ENCODE peak calls at places on chromosomes 11 and 22, in eight cellular contexts. Z is EH; I is HFFc6; H is activated CD4-positive, alpha-beta T cell treated with anti-CD3 and anti-CD28 coated beads for 24 hours; R is GM19239; K is T-cell; G is amniotic epithelial cell; V is LHCN-M2. B is an unnamed sample.

GRCh38 chr11:45662665-45663485 is 2.5 kb downstream of the CHST1 start:
- DNase-seq in V (peak), I (peak), G (peak), R (no peak), K (no peak), H (no peak), Z (peak), B (peak)

GRCh38 chr11:115170133-115170815 is 333.9 kb downstream of the CADM1 start:
- DNase-seq in G (peak), R (peak), V (peak), K (no peak), H (peak), I (peak), Z (peak), B (peak)

GRCh38 chr11:57515332-57516060 is at the start of gene SLC43A1:
- DNase-seq in Z (peak), V (peak), R (peak), G (peak), K (no peak), I (peak), H (peak), B (no peak)

GRCh38 chr11:47501095-47501494 is 51.8 kb downstream of the CELF1 start:
- DNase-seq in G (no peak), I (no peak), R (no peak), H (no peak), Z (no peak), K (no peak), V (no peak), B (no peak)

GRCh38 chr22:17284917-17285316 is 65.7 kb upstream of the ADA2 start:
- DNase-seq in H (no peak), V (no peak), I (no peak), K (no peak), R (no peak), G (no peak), Z (no peak), B (no peak)

GRCh38 chr22:31451709-31452571 is 37.7 kb downstream of the EIF4ENIF1 start:
- DNase-seq in R (peak), I (peak), H (no peak), Z (peak), G (peak), K (no peak), V (peak), B (no peak)

GRCh38 chr11:10387209-10388083 is 67.6 kb upstream of the AMPD3 start:
- DNase-seq in V (peak), K (no peak), Z (peak), R (no peak), H (no peak), I (peak), G (peak), B (no peak)

GRCh38 chr11:120054016-120054752 is 83.7 kb downstream of the TRIM29 start:
- DNase-seq in Z (no peak), K (no peak), G (no peak), R (no peak), I (no peak), V (no peak), H (no peak), B (no peak)

GRCh38 chr11:75760710-75761493 is 7.7 kb upstream of the DGAT2 start:
- DNase-seq in K (no peak), R (no peak), Z (peak), G (peak), H (no peak), I (peak), V (peak), B (peak)

GRCh38 chr11:119316017-119316728 is 757 bp downstream of the MCAM start:
- DNase-seq in G (no peak), K (no peak), R (no peak), I (no peak), V (peak), H (no peak), Z (peak), B (no peak)

GRCh38 chr22:39236321-39237275 is 8.2 kb downstream of the PDGFB start:
- DNase-seq in Z (no peak), H (peak), G (no peak), K (peak), V (peak), I (no peak), R (peak), B (no peak)

GRCh38 chr22:23274891-23275694 is 94.8 kb downstream of the BCR start:
- DNase-seq in G (no peak), R (no peak), Z (no peak), V (no peak), I (no peak), K (no peak), H (no peak), B (no peak)

GRCh38 chr11:106278391-106278790 is 200.9 kb downstream of the AASDHPPT start:
- DNase-seq in R (no peak), H (no peak), Z (no peak), V (no peak), G (peak), I (no peak), K (no peak), B (no peak)

GRCh38 chr11:57248780-57249383 is 11.8 kb upstream of the APLNR start:
- DNase-seq in R (no peak), G (peak), I (peak), H (no peak), V (peak), K (no peak), Z (peak), B (peak)

GRCh38 chr22:43212434-43212952 is 25.6 kb upstream of the TTLL12 start:
- DNase-seq in H (no peak), G (no peak), R (no peak), I (no peak), V (no peak), K (no peak), Z (no peak), B (no peak)

GRCh38 chr11:30451167-30451566 is 128.3 kb downstream of the ARL14EP start:
- DNase-seq in K (no peak), R (no peak), G (no peak), V (no peak), Z (no peak), I (no peak), H (no peak), B (no peak)

GRCh38 chr11:57458060-57458409 is 2.3 kb upstream of the RTN4RL2 start:
- DNase-seq in V (no peak), G (no peak), R (no peak), Z (no peak), I (no peak), K (no peak), H (no peak), B (no peak)

GRCh38 chr11:1770528-1770927 is 6.8 kb upstream of the CTSD start:
- DNase-seq in I (no peak), H (no peak), K (no peak), V (no peak), G (peak), Z (no peak), R (no peak), B (no peak)

GRCh38 chr11:4049006-4049405 is 45.6 kb upstream of the RRM1 start:
- DNase-seq in R (no peak), Z (no peak), I (no peak), H (no peak), G (peak), V (no peak), K (no peak), B (no peak)

GRCh38 chr22:44129614-44129976 is 51.1 kb upstream of the PARVG start:
- DNase-seq in Z (peak), I (no peak), R (no peak), H (no peak), K (no peak), G (peak), V (peak), B (no peak)

GRCh38 chr11:68099474-68100405 is 21.4 kb downstream of the CHKA start:
- DNase-seq in I (no peak), Z (no peak), V (no peak), R (no peak), H (no peak), G (peak), K (no peak), B (no peak)

GRCh38 chr11:61688368-61689163 is 8.4 kb downstream of the DAGLA start:
- DNase-seq in K (no peak), I (no peak), Z (peak), R (no peak), G (peak), H (no peak), V (peak), B (peak)

GRCh38 chr11:118696673-118697226 is 17.3 kb upstream of the TREH start:
- DNase-seq in K (no peak), R (no peak), I (no peak), G (no peak), Z (no peak), H (no peak), V (no peak), B (no peak)

GRCh38 chr11:127074151-127074761 is 73.7 kb upstream of the KIRREL3 start:
- DNase-seq in G (no peak), I (peak), K (no peak), H (no peak), Z (peak), V (peak), R (peak), B (peak)

GRCh38 chr11:92340839-92341238 is 116.2 kb downstream of the FAT3 start:
- DNase-seq in Z (peak), H (no peak), G (peak), R (no peak), V (peak), K (no peak), I (peak), B (no peak)

GRCh38 chr22:16955678-16956210 is 52.3 kb downstream of the GAB4 start:
- DNase-seq in Z (no peak), V (no peak), I (no peak), G (no peak), H (no peak), R (no peak), K (no peak), B (no peak)

GRCh38 chr22:39312410-39312809 is 7.0 kb downstream of the RPL3 start:
- DNase-seq in G (no peak), V (no peak), H (no peak), K (no peak), R (no peak), Z (no peak), I (no peak), B (no peak)

GRCh38 chr11:6388747-6389146 is 1.5 kb upstream of the SMPD1 start:
- DNase-seq in V (no peak), G (no peak), I (no peak), R (no peak), H (no peak), K (no peak), Z (no peak), B (no peak)

B was measured in RCC 7860.